ENCODE peak calls at places on chromosomes 6 and 20, in six cellular contexts. N is AG09309; I is neural progenitor cell; H is CD4-positive, alpha-beta memory T cell; O is skeletal muscle cell; P is uterus. Z is an unnamed sample.

GRCh38 chr20:16027710-16028109 is 545.5 kb downstream of the KIF16B start:
- DNase-seq in N (no peak), I (peak; percentile 88), H (no peak), O (no peak), P (no peak), Z (no peak)

GRCh38 chr6:22322103-22322882 is 25.5 kb upstream of the PRL start:
- DNase-seq in N (no peak), I (no peak), H (no peak), O (no peak), P (no peak), Z (no peak)

GRCh38 chr6:28140616-28141015 is 1.1 kb upstream of the ZKSCAN8 start:
- DNase-seq in N (no peak), I (no peak), H (no peak), O (no peak), P (no peak), Z (no peak)

GRCh38 chr6:9412951-9413559 is 977.7 kb upstream of the SLC35B3 start:
- DNase-seq in N (no peak), I (peak; percentile 48), H (no peak), O (no peak), P (no peak), Z (peak; percentile 43)

GRCh38 chr20:48722737-48723191 is 105.0 kb downstream of the PREX1 start:
- DNase-seq in N (no peak), I (no peak), H (no peak), O (no peak), P (no peak), Z (no peak)

GRCh38 chr6:117545161-117545595 is 57.1 kb downstream of the GOPC start:
- DNase-seq in N (no peak), I (no peak), H (no peak), O (no peak), P (no peak), Z (no peak)

GRCh38 chr20:51447097-51447764 is 95.3 kb downstream of the NFATC2 start:
- DNase-seq in N (peak; percentile 84), I (peak; percentile 36), H (no peak), O (peak; percentile 90), P (peak; percentile 91), Z (peak; percentile 68)

GRCh38 chr20:24955045-24955444 is 6.0 kb downstream of the CST7 start:
- DNase-seq in N (no peak), I (no peak), H (peak; percentile 37), O (no peak), P (no peak), Z (no peak)

GRCh38 chr20:46893877-46894578 is 615 bp upstream of the EYA2 start:
- DNase-seq in N (no peak), I (no peak), H (no peak), O (no peak), P (no peak), Z (no peak)

GRCh38 chr6:15522427-15522826 is 140.4 kb downstream of the DTNBP1 start:
- DNase-seq in N (no peak), I (no peak), H (no peak), O (no peak), P (no peak), Z (no peak)

GRCh38 chr20:15848126-15848525 is 725.1 kb downstream of the KIF16B start:
- DNase-seq in N (no peak), I (no peak), H (no peak), O (no peak), P (no peak), Z (no peak)

GRCh38 chr20:35582741-35583404 is 32.8 kb upstream of the SPAG4 start:
- DNase-seq in N (no peak), I (no peak), H (no peak), O (no peak), P (no peak), Z (no peak)

GRCh38 chr6:44396968-44397367 is 9.5 kb downstream of the CDC5L start:
- DNase-seq in N (no peak), I (no peak), H (no peak), O (no peak), P (no peak), Z (no peak)

GRCh38 chr6:15479761-15480160 is 183.1 kb downstream of the DTNBP1 start:
- DNase-seq in N (no peak), I (no peak), H (no peak), O (no peak), P (no peak), Z (no peak)

DNA sequence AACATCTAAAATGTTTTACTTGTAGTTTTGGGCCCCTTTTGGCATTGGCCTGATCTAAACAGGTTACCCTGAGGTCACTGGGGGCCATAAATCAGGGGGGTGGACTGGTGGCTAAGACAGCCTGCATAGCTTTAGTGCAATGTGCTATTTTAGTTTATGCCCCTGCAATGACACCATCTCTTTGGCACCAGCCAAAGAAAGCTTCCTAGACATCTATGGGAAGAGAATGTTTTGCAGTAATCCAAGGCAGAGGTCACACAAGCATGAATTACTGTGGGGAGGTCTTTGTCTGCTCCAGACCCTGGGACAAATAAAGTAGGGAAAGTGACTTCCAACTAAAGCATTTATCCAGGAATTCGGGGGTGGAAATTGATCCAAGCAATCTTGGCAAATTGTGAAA is 5.4 kb downstream of the RIPOR2 start:
- DNase-seq in N (peak; percentile 35), I (peak; percentile 16), H (no peak), O (peak; percentile 70), P (peak; percentile 26), Z (no peak)
- H3K4me3 ChIP-seq in N (no peak overlapping the region), I (no peak overlapping the region), H (peak overlapping the region; percentile 96), O (no peak overlapping the region), P (no peak overlapping the region), Z (no peak overlapping the region)

DNA sequence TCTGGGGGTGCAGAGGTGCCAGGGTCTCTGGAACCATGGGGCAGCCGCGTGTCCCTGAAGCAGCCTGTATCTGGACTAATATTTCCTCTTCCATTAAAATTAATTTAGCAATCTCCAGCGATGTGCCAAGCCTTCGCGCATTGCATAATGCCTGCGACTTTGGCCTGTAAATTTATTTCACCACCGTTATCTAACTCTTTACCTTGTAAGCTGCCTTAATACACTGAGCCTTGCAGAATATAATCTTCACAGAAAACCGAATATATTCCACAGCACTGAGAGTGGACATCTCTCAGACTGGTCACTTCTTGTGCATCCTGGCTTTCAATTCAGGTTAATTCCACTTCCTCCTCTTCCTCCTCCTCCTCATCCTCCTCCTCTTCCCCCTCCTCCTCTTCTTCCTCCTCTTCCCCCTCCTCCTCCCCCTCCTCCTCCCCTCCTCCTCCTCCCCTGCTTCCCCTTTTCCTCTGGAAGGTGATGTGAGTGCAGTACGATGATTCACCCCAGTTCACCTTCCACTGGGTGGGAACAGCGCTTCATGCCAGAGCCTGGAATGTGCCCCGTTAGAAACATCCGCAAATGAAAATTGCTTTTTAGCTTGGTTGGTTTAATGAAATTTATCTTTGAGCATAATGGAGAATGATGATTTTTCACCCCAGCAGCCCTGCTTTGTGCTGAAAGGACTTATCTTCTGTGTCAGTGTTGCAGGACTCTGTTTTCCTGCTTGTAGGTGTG is 101.4 kb downstream of the CDH4 start:
- DNase-seq in N (no peak), I (no peak), H (no peak), O (peak; percentile 18), P (no peak), Z (no peak)
- H3K4me3 ChIP-seq in N (no peak overlapping the region), I (no peak overlapping the region), H (no peak overlapping the region), O (no peak overlapping the region), P (no peak overlapping the region), Z (no peak overlapping the region)

DNA sequence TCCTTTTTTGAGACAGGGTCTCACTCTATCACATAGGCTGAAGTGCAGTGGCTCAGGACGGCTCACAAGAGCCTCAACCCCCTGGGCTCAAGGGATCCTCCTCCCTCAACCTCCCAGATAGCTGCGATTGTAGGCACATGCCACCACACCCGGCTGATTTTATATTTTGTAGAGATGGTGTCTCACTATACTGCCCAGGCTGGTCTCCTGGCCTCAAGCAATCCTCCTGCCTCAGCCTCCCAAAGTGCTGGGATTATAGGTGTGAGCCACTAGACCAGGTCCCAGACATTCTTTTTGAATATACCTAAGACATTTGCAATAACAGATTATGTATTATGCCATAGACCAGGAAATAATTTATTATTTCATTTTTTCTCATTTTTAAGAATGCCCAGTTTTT is 58.3 kb upstream of the CDYL start:
- DNase-seq in N (no peak), I (no peak), H (no peak), O (no peak), P (no peak), Z (no peak)
- H3K4me3 ChIP-seq in N (no peak overlapping the region), I (no peak overlapping the region), H (no peak overlapping the region), O (no peak overlapping the region), P (no peak overlapping the region), Z (no peak overlapping the region)

GRCh38 chr6:143451531-143451930 is 926 bp downstream of the PEX3 start:
- DNase-seq in N (no peak), I (no peak), H (no peak), O (no peak), P (no peak), Z (no peak)
- H3K4me3 ChIP-seq in N (peak overlapping the region; percentile 78), I (peak overlapping the region; percentile 82), H (peak overlapping the region; percentile 95), O (peak overlapping the region; percentile 94), P (peak overlapping the region; percentile 61), Z (peak overlapping the region; percentile 75)

DNA sequence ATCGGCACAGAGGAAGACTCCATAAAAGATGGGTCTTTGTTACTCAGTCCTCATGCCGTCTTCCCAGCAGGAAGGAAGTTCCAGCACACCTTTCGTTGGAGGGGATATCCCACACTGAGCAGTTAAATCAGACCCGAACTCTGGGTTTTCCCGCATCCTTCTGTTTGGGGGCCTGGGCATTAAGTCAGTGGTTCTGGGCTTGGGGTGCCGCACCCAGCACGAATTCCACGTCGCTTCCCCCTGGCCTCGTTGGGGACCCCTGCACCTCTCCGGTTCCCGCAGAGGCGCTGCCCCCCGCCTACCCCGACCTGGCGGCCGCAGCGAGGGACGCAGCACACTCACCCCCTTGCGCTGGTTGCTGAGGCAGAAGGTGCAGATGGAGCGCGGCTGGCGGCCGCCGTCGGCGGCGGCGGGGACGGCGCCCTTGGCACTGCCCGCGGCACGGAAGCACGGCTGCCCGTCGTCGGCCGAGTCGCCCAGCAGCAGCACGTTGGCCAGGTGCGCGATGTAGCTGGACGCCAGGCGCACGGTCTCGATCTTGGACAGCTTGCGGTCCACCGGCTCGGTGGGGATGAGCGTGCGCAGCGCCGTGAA is 641 bp downstream of the TCF15 start:
- DNase-seq in N (no peak), I (no peak), H (no peak), O (no peak), P (no peak), Z (no peak)
- H3K4me3 ChIP-seq in N (no peak overlapping the region), I (peak overlapping the region; percentile 40), H (no peak overlapping the region), O (no peak overlapping the region), P (no peak overlapping the region), Z (peak overlapping the region; percentile 24)

DNA sequence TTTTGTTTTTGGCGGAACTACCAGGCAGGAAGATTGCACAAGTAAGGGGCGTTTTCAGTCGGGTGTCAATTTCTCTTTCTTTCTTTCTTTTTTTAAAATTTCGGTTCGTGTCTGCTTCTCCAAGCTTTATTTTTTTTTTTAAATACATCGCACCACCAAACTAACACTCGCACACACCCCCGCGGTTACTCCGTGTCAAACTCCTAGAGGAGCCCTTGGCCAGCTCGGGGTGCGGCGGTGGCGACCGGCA is 338 bp downstream of the UTRN start:
- DNase-seq in N (no peak), I (no peak), H (peak; percentile 38), O (no peak), P (peak; percentile 47), Z (no peak)
- H3K4me3 ChIP-seq in N (peak overlapping the region; percentile 92), I (peak overlapping the region; percentile 92), H (peak overlapping the region; percentile 89), O (peak overlapping the region; percentile 82), P (peak overlapping the region; percentile 69), Z (peak overlapping the region; percentile 71)

Z was measured in HAP-1.